ENCODE peak calls at places on chromosome 21, in nine cellular contexts. One of them, this sample, is unnamed.

GRCh38 chr21:42248783-42249597 is 30.1 kb downstream of the ABCG1 start:
- DNase-seq in GM23248: no peak
- DNase-seq in choroid plexus epithelial cell: no peak
- DNase-seq in ACHN: no peak
- DNase-seq in activated CD4-positive, alpha-beta T cell treated with anti-CD3 and anti-CD28 coated beads for 48 hours: no peak
- DNase-seq in adrenal gland: no peak
- DNase-seq in KG1: no peak
- DNase-seq in GM19239: peak; percentile 65
- DNase-seq in A549: no peak
- DNase-seq in this sample: no peak

GRCh38 chr21:36893581-36893980 is 72.9 kb downstream of the HLCS start:
- DNase-seq in choroid plexus epithelial cell: no peak
- DNase-seq in adrenal gland: no peak
- DNase-seq in GM19239: no peak
- DNase-seq in GM23248: no peak
- DNase-seq in ACHN: no peak
- DNase-seq in A549: no peak
- DNase-seq in KG1: no peak
- DNase-seq in activated CD4-positive, alpha-beta T cell treated with anti-CD3 and anti-CD28 coated beads for 48 hours: no peak
- DNase-seq in this sample: no peak

GRCh38 chr21:34223376-34223775 is 140.4 kb upstream of the KCNE2 start:
- DNase-seq in KG1: peak; percentile 37
- DNase-seq in ACHN: no peak
- DNase-seq in GM19239: no peak
- DNase-seq in GM23248: no peak
- DNase-seq in activated CD4-positive, alpha-beta T cell treated with anti-CD3 and anti-CD28 coated beads for 48 hours: no peak
- DNase-seq in choroid plexus epithelial cell: no peak
- DNase-seq in adrenal gland: no peak
- DNase-seq in A549: no peak
- DNase-seq in this sample: no peak

GRCh38 chr21:18499761-18500376 is 96.3 kb upstream of the TMPRSS15 start:
- DNase-seq in KG1: peak; percentile 59
- DNase-seq in ACHN: peak; percentile 34
- DNase-seq in adrenal gland: peak; percentile 63
- DNase-seq in choroid plexus epithelial cell: peak; percentile 73
- DNase-seq in activated CD4-positive, alpha-beta T cell treated with anti-CD3 and anti-CD28 coated beads for 48 hours: peak; percentile 54
- DNase-seq in GM19239: no peak
- DNase-seq in GM23248: peak; percentile 42
- DNase-seq in A549: no peak
- DNase-seq in this sample: no peak

GRCh38 chr21:30446969-30447368 is 6.9 kb downstream of the KRTAP15-1 start:
- DNase-seq in A549: no peak
- DNase-seq in activated CD4-positive, alpha-beta T cell treated with anti-CD3 and anti-CD28 coated beads for 48 hours: no peak
- DNase-seq in KG1: peak; percentile 48
- DNase-seq in ACHN: no peak
- DNase-seq in adrenal gland: no peak
- DNase-seq in GM19239: no peak
- DNase-seq in GM23248: no peak
- DNase-seq in choroid plexus epithelial cell: no peak
- DNase-seq in this sample: no peak

GRCh38 chr21:15741510-15741909 is 11.7 kb downstream of the USP25 start:
- DNase-seq in ACHN: no peak
- DNase-seq in GM19239: no peak
- DNase-seq in KG1: no peak
- DNase-seq in GM23248: peak; percentile 60
- DNase-seq in adrenal gland: no peak
- DNase-seq in A549: no peak
- DNase-seq in choroid plexus epithelial cell: peak; percentile 33
- DNase-seq in activated CD4-positive, alpha-beta T cell treated with anti-CD3 and anti-CD28 coated beads for 48 hours: no peak
- DNase-seq in this sample: no peak

GRCh38 chr21:44029460-44030087 is 17.5 kb downstream of the TRAPPC10 start:
- DNase-seq in A549: no peak
- DNase-seq in ACHN: no peak
- DNase-seq in GM19239: no peak
- DNase-seq in KG1: no peak
- DNase-seq in choroid plexus epithelial cell: no peak
- DNase-seq in adrenal gland: no peak
- DNase-seq in activated CD4-positive, alpha-beta T cell treated with anti-CD3 and anti-CD28 coated beads for 48 hours: no peak
- DNase-seq in GM23248: no peak
- DNase-seq in this sample: no peak

GRCh38 chr21:38326429-38326828 is 69.6 kb downstream of the KCNJ15 start:
- DNase-seq in choroid plexus epithelial cell: no peak
- DNase-seq in A549: no peak
- DNase-seq in adrenal gland: no peak
- DNase-seq in GM19239: no peak
- DNase-seq in KG1: no peak
- DNase-seq in GM23248: no peak
- DNase-seq in ACHN: no peak
- DNase-seq in activated CD4-positive, alpha-beta T cell treated with anti-CD3 and anti-CD28 coated beads for 48 hours: no peak
- DNase-seq in this sample: no peak

GRCh38 chr21:28333455-28334108 is 659.1 kb downstream of the LTN1 start:
- DNase-seq in choroid plexus epithelial cell: peak; percentile 85
- DNase-seq in adrenal gland: no peak
- DNase-seq in GM19239: no peak
- DNase-seq in KG1: no peak
- DNase-seq in activated CD4-positive, alpha-beta T cell treated with anti-CD3 and anti-CD28 coated beads for 48 hours: no peak
- DNase-seq in A549: no peak
- DNase-seq in ACHN: peak; percentile 46
- DNase-seq in GM23248: peak; percentile 69
- DNase-seq in this sample: no peak

GRCh38 chr21:37848721-37849490 is 67.4 kb downstream of the KCNJ6 start:
- DNase-seq in GM23248: peak; percentile 32
- DNase-seq in adrenal gland: no peak
- DNase-seq in GM19239: no peak
- DNase-seq in ACHN: no peak
- DNase-seq in choroid plexus epithelial cell: no peak
- DNase-seq in A549: no peak
- DNase-seq in KG1: no peak
- DNase-seq in activated CD4-positive, alpha-beta T cell treated with anti-CD3 and anti-CD28 coated beads for 48 hours: no peak
- DNase-seq in this sample: no peak

GRCh38 chr21:20783611-20784010 is 214.6 kb upstream of the NCAM2 start:
- DNase-seq in choroid plexus epithelial cell: peak; percentile 66
- DNase-seq in GM23248: no peak
- DNase-seq in A549: no peak
- DNase-seq in KG1: no peak
- DNase-seq in ACHN: no peak
- DNase-seq in adrenal gland: no peak
- DNase-seq in GM19239: no peak
- DNase-seq in activated CD4-positive, alpha-beta T cell treated with anti-CD3 and anti-CD28 coated beads for 48 hours: no peak
- DNase-seq in this sample: no peak

GRCh38 chr21:7916329-7917303 is 2604.8 kb upstream of the TPTE start:
- DNase-seq in choroid plexus epithelial cell: no peak
- DNase-seq in activated CD4-positive, alpha-beta T cell treated with anti-CD3 and anti-CD28 coated beads for 48 hours: no peak
- DNase-seq in GM19239: no peak
- DNase-seq in A549: no peak
- DNase-seq in ACHN: no peak
- DNase-seq in GM23248: no peak
- DNase-seq in adrenal gland: no peak
- DNase-seq in KG1: no peak
- DNase-seq in this sample: no peak

GRCh38 chr21:42574234-42575027 is 60.8 kb downstream of the SLC37A1 start:
- DNase-seq in activated CD4-positive, alpha-beta T cell treated with anti-CD3 and anti-CD28 coated beads for 48 hours: no peak
- DNase-seq in GM23248: peak; percentile 26
- DNase-seq in adrenal gland: peak; percentile 15
- DNase-seq in GM19239: no peak
- DNase-seq in KG1: no peak
- DNase-seq in A549: no peak
- DNase-seq in choroid plexus epithelial cell: peak; percentile 52
- DNase-seq in ACHN: no peak
- DNase-seq in this sample: peak; percentile 74

GRCh38 chr21:43365611-43366426 is 61.1 kb downstream of the SIK1 start:
- DNase-seq in KG1: no peak
- DNase-seq in adrenal gland: no peak
- DNase-seq in A549: no peak
- DNase-seq in GM23248: no peak
- DNase-seq in choroid plexus epithelial cell: no peak
- DNase-seq in GM19239: no peak
- DNase-seq in activated CD4-positive, alpha-beta T cell treated with anti-CD3 and anti-CD28 coated beads for 48 hours: no peak
- DNase-seq in ACHN: no peak
- DNase-seq in this sample: no peak

GRCh38 chr21:33975548-33976081 is 60.0 kb upstream of the ATP5PO start:
- DNase-seq in ACHN: peak; percentile 21
- DNase-seq in GM19239: peak; percentile 67
- DNase-seq in GM23248: peak; percentile 74
- DNase-seq in activated CD4-positive, alpha-beta T cell treated with anti-CD3 and anti-CD28 coated beads for 48 hours: peak; percentile 80
- DNase-seq in adrenal gland: no peak
- DNase-seq in KG1: peak; percentile 53
- DNase-seq in A549: no peak
- DNase-seq in choroid plexus epithelial cell: no peak
- DNase-seq in this sample: no peak

GRCh38 chr21:17903029-17903806 is 84.1 kb upstream of the C21orf91 start:
- DNase-seq in choroid plexus epithelial cell: peak; percentile 67
- DNase-seq in ACHN: peak; percentile 51
- DNase-seq in GM23248: peak; percentile 59
- DNase-seq in activated CD4-positive, alpha-beta T cell treated with anti-CD3 and anti-CD28 coated beads for 48 hours: no peak
- DNase-seq in GM19239: no peak
- DNase-seq in KG1: peak; percentile 4
- DNase-seq in adrenal gland: no peak
- DNase-seq in A549: no peak
- DNase-seq in this sample: no peak

GRCh38 chr21:35475768-35476167 is 426.7 kb upstream of the RUNX1 start:
- DNase-seq in choroid plexus epithelial cell: peak; percentile 91
- DNase-seq in activated CD4-positive, alpha-beta T cell treated with anti-CD3 and anti-CD28 coated beads for 48 hours: no peak
- DNase-seq in A549: no peak
- DNase-seq in GM19239: no peak
- DNase-seq in GM23248: peak; percentile 54
- DNase-seq in adrenal gland: no peak
- DNase-seq in KG1: peak; percentile 64
- DNase-seq in ACHN: no peak
- DNase-seq in this sample: no peak

GRCh38 chr21:25898671-25899070 is 163.9 kb downstream of the GABPA start:
- DNase-seq in ACHN: no peak
- DNase-seq in KG1: no peak
- DNase-seq in choroid plexus epithelial cell: peak; percentile 19
- DNase-seq in GM23248: peak; percentile 13
- DNase-seq in activated CD4-positive, alpha-beta T cell treated with anti-CD3 and anti-CD28 coated beads for 48 hours: no peak
- DNase-seq in A549: no peak
- DNase-seq in adrenal gland: no peak
- DNase-seq in GM19239: no peak
- DNase-seq in this sample: no peak

GRCh38 chr21:36792505-36792967 is 93.6 kb downstream of the SIM2 start:
- DNase-seq in KG1: no peak
- DNase-seq in adrenal gland: no peak
- DNase-seq in A549: no peak
- DNase-seq in GM19239: no peak
- DNase-seq in ACHN: no peak
- DNase-seq in GM23248: peak; percentile 34
- DNase-seq in choroid plexus epithelial cell: no peak
- DNase-seq in activated CD4-positive, alpha-beta T cell treated with anti-CD3 and anti-CD28 coated beads for 48 hours: peak; percentile 21
- DNase-seq in this sample: no peak

GRCh38 chr21:25822981-25823380 is 88.2 kb downstream of the GABPA start:
- DNase-seq in activated CD4-positive, alpha-beta T cell treated with anti-CD3 and anti-CD28 coated beads for 48 hours: no peak
- DNase-seq in choroid plexus epithelial cell: no peak
- DNase-seq in GM19239: no peak
- DNase-seq in KG1: no peak
- DNase-seq in adrenal gland: no peak
- DNase-seq in GM23248: no peak
- DNase-seq in A549: no peak
- DNase-seq in ACHN: no peak
- DNase-seq in this sample: no peak

GRCh38 chr21:38729745-38730401 is 75.9 kb upstream of the ETS2 start:
- DNase-seq in A549: no peak
- DNase-seq in KG1: no peak
- DNase-seq in adrenal gland: no peak
- DNase-seq in choroid plexus epithelial cell: peak; percentile 23
- DNase-seq in ACHN: no peak
- DNase-seq in GM23248: peak; percentile 36
- DNase-seq in activated CD4-positive, alpha-beta T cell treated with anti-CD3 and anti-CD28 coated beads for 48 hours: no peak
- DNase-seq in GM19239: no peak
- DNase-seq in this sample: no peak

GRCh38 chr21:30882907-30883597 is 1.7 kb upstream of the KRTAP11-1 start:
- DNase-seq in ACHN: no peak
- DNase-seq in A549: no peak
- DNase-seq in KG1: no peak
- DNase-seq in GM19239: no peak
- DNase-seq in activated CD4-positive, alpha-beta T cell treated with anti-CD3 and anti-CD28 coated beads for 48 hours: no peak
- DNase-seq in GM23248: no peak
- DNase-seq in choroid plexus epithelial cell: no peak
- DNase-seq in adrenal gland: no peak
- DNase-seq in this sample: no peak

GRCh38 chr21:21007606-21008005 is 9.4 kb downstream of the NCAM2 start:
- DNase-seq in GM19239: no peak
- DNase-seq in GM23248: no peak
- DNase-seq in choroid plexus epithelial cell: peak; percentile 19
- DNase-seq in A549: no peak
- DNase-seq in KG1: no peak
- DNase-seq in adrenal gland: peak; percentile 68
- DNase-seq in ACHN: no peak
- DNase-seq in activated CD4-positive, alpha-beta T cell treated with anti-CD3 and anti-CD28 coated beads for 48 hours: no peak
- DNase-seq in this sample: no peak

GRCh38 chr21:41977034-41977950 is 23.5 kb upstream of the C2CD2 start:
- DNase-seq in A549: no peak
- DNase-seq in activated CD4-positive, alpha-beta T cell treated with anti-CD3 and anti-CD28 coated beads for 48 hours: no peak
- DNase-seq in adrenal gland: no peak
- DNase-seq in GM19239: no peak
- DNase-seq in GM23248: no peak
- DNase-seq in ACHN: no peak
- DNase-seq in choroid plexus epithelial cell: no peak
- DNase-seq in KG1: no peak
- DNase-seq in this sample: no peak

GRCh38 chr21:38258803-38259485 is 2.2 kb downstream of the KCNJ15 start:
- DNase-seq in A549: peak; percentile 17
- DNase-seq in adrenal gland: no peak
- DNase-seq in choroid plexus epithelial cell: peak; percentile 74
- DNase-seq in ACHN: peak; percentile 56
- DNase-seq in KG1: no peak
- DNase-seq in activated CD4-positive, alpha-beta T cell treated with anti-CD3 and anti-CD28 coated beads for 48 hours: no peak
- DNase-seq in GM23248: peak; percentile 56
- DNase-seq in GM19239: no peak
- DNase-seq in this sample: no peak

GRCh38 chr21:36964832-36965719 is 1.4 kb downstream of the HLCS start:
- DNase-seq in activated CD4-positive, alpha-beta T cell treated with anti-CD3 and anti-CD28 coated beads for 48 hours: no peak
- DNase-seq in GM19239: no peak
- DNase-seq in KG1: no peak
- DNase-seq in GM23248: no peak
- DNase-seq in ACHN: no peak
- DNase-seq in choroid plexus epithelial cell: no peak
- DNase-seq in A549: no peak
- DNase-seq in adrenal gland: no peak
- DNase-seq in this sample: no peak

GRCh38 chr21:45270306-45270821 is 17.3 kb downstream of the POFUT2 start:
- DNase-seq in GM23248: no peak
- DNase-seq in activated CD4-positive, alpha-beta T cell treated with anti-CD3 and anti-CD28 coated beads for 48 hours: peak; percentile 35
- DNase-seq in ACHN: no peak
- DNase-seq in adrenal gland: no peak
- DNase-seq in A549: no peak
- DNase-seq in choroid plexus epithelial cell: peak; percentile 40
- DNase-seq in KG1: no peak
- DNase-seq in GM19239: no peak
- DNase-seq in this sample: no peak

GRCh38 chr21:34743831-34744230 is 75.0 kb downstream of the CLIC6 start:
- DNase-seq in adrenal gland: no peak
- DNase-seq in ACHN: no peak
- DNase-seq in GM23248: peak; percentile 99
- DNase-seq in A549: no peak
- DNase-seq in KG1: no peak
- DNase-seq in choroid plexus epithelial cell: peak; percentile 44
- DNase-seq in activated CD4-positive, alpha-beta T cell treated with anti-CD3 and anti-CD28 coated beads for 48 hours: no peak
- DNase-seq in GM19239: no peak
- DNase-seq in this sample: no peak

GRCh38 chr21:38611262-38611661 is 113.0 kb upstream of the ERG start:
- DNase-seq in adrenal gland: no peak
- DNase-seq in ACHN: no peak
- DNase-seq in GM23248: no peak
- DNase-seq in KG1: no peak
- DNase-seq in choroid plexus epithelial cell: no peak
- DNase-seq in activated CD4-positive, alpha-beta T cell treated with anti-CD3 and anti-CD28 coated beads for 48 hours: no peak
- DNase-seq in A549: no peak
- DNase-seq in GM19239: no peak
- DNase-seq in this sample: no peak

GRCh38 chr21:34080693-34081092 is 7.3 kb downstream of the MRPS6 start:
- DNase-seq in GM19239: no peak
- DNase-seq in adrenal gland: no peak
- DNase-seq in GM23248: no peak
- DNase-seq in A549: no peak
- DNase-seq in KG1: no peak
- DNase-seq in choroid plexus epithelial cell: no peak
- DNase-seq in activated CD4-positive, alpha-beta T cell treated with anti-CD3 and anti-CD28 coated beads for 48 hours: no peak
- DNase-seq in ACHN: no peak
- DNase-seq in this sample: no peak

GRCh38 chr21:22174746-22175145 is 1176.5 kb downstream of the NCAM2 start:
- DNase-seq in ACHN: no peak
- DNase-seq in GM23248: no peak
- DNase-seq in adrenal gland: no peak
- DNase-seq in choroid plexus epithelial cell: no peak
- DNase-seq in A549: no peak
- DNase-seq in KG1: no peak
- DNase-seq in activated CD4-positive, alpha-beta T cell treated with anti-CD3 and anti-CD28 coated beads for 48 hours: no peak
- DNase-seq in GM19239: no peak
- DNase-seq in this sample: no peak

This sample was measured in HuH-7.5.